ENCODE peak calls at places on chromosome 1, in nine cellular contexts. Q is T-helper 2 cell; Y is GM10248; W is effector CD4-positive, alpha-beta T cell; I is hypothalamus; P is stromal cell of bone marrow; N is activated CD4-positive, alpha-beta T cell treated with anti-CD3 and anti-CD28 coated beads, Interleukin-2, amount 50 U/mL, for 48 hours; K is AG20443; E is anterior cingulate cortex. O is an unnamed sample.

GRCh38 chr1:58869638-58870297 is 85.9 kb upstream of the JUN start:
- DNase-seq in N (no peak), I (no peak), W (no peak), E (no peak), P (no peak), Q (no peak), Y (no peak), K (no peak), O (peak)

GRCh38 chr1:234618726-234619049 is 8.7 kb upstream of the IRF2BP2 start:
- DNase-seq in Q (no peak), K (no peak), E (no peak), N (no peak), I (no peak), Y (no peak), W (no peak), P (no peak), O (no peak)

GRCh38 chr1:214248294-214249082 is 32.5 kb upstream of the SMYD2 start:
- DNase-seq in I (no peak), Q (no peak), P (no peak), K (no peak), N (no peak), E (no peak), W (no peak), Y (no peak), O (no peak)

GRCh38 chr1:27727126-27727525 is 1.4 kb downstream of the FAM76A start:
- DNase-seq in K (peak), W (no peak), N (no peak), E (no peak), Q (no peak), P (no peak), Y (no peak), I (no peak), O (no peak)

GRCh38 chr1:54804471-54805132 is 3.5 kb upstream of the TTC22 start:
- DNase-seq in N (peak), Y (no peak), I (no peak), P (peak), W (no peak), K (no peak), E (no peak), Q (no peak), O (no peak)

GRCh38 chr1:219220945-219221344 is 47.3 kb downstream of the LYPLAL1 start:
- DNase-seq in E (no peak), K (no peak), P (peak), N (no peak), Y (peak), W (no peak), Q (no peak), I (no peak), O (no peak)

GRCh38 chr1:62989497-62989896 is 205.6 kb downstream of the ATG4C start:
- DNase-seq in N (no peak), Y (no peak), I (no peak), Q (no peak), K (no peak), E (no peak), P (no peak), W (no peak), O (no peak)

GRCh38 chr1:6922096-6922931 is 137.1 kb downstream of the CAMTA1 start:
- DNase-seq in P (peak), E (peak), I (no peak), N (no peak), K (peak), Q (no peak), W (no peak), Y (no peak), O (no peak)

GRCh38 chr1:25360596-25361581 is 22.8 kb downstream of the TMEM50A start:
- DNase-seq in K (peak), I (no peak), W (no peak), E (no peak), Y (no peak), N (no peak), P (peak), Q (no peak), O (no peak)

O was measured in NCI-H146.